ENCODE peak calls at places on chromosomes 7 and 10, in five cellular contexts. One of them, this sample, is unnamed.

GRCh38 chr10:77346031-77346430 is 291.6 kb downstream of the KCNMA1 start:
- DNase-seq in RWPE1: no peak
- DNase-seq in stimulated activated CD8-positive, alpha-beta memory T cell treated with anti-CD3 and anti-CD28 coated beads, Interleukin-4, amount 100 ng/mL, for 48 hours: no peak
- DNase-seq in mucosa of descending colon: no peak
- DNase-seq in midbrain: no peak
- DNase-seq in this sample: no peak

GRCh38 chr10:100750291-100751210 is 5.2 kb downstream of the PAX2 start:
- DNase-seq in RWPE1: no peak
- DNase-seq in stimulated activated CD8-positive, alpha-beta memory T cell treated with anti-CD3 and anti-CD28 coated beads, Interleukin-4, amount 100 ng/mL, for 48 hours: no peak
- DNase-seq in midbrain: no peak
- DNase-seq in mucosa of descending colon: no peak
- DNase-seq in this sample: no peak

GRCh38 chr10:83723080-83723479 is 416.2 kb upstream of the GHITM start:
- DNase-seq in stimulated activated CD8-positive, alpha-beta memory T cell treated with anti-CD3 and anti-CD28 coated beads, Interleukin-4, amount 100 ng/mL, for 48 hours: no peak
- DNase-seq in mucosa of descending colon: no peak
- DNase-seq in midbrain: no peak
- DNase-seq in RWPE1: no peak
- DNase-seq in this sample: no peak

GRCh38 chr10:126104767-126105166 is 208.4 kb downstream of the FANK1 start:
- DNase-seq in stimulated activated CD8-positive, alpha-beta memory T cell treated with anti-CD3 and anti-CD28 coated beads, Interleukin-4, amount 100 ng/mL, for 48 hours: no peak
- DNase-seq in midbrain: no peak
- DNase-seq in mucosa of descending colon: peak
- DNase-seq in RWPE1: no peak
- DNase-seq in this sample: peak

GRCh38 chr7:103932389-103932788 is 57.1 kb downstream of the RELN start:
- DNase-seq in mucosa of descending colon: no peak
- DNase-seq in stimulated activated CD8-positive, alpha-beta memory T cell treated with anti-CD3 and anti-CD28 coated beads, Interleukin-4, amount 100 ng/mL, for 48 hours: no peak
- DNase-seq in RWPE1: no peak
- DNase-seq in midbrain: no peak
- DNase-seq in this sample: no peak

GRCh38 chr10:86969421-86970041 is 1.2 kb downstream of the ADIRF start:
- DNase-seq in RWPE1: peak
- DNase-seq in mucosa of descending colon: no peak
- DNase-seq in midbrain: no peak
- DNase-seq in stimulated activated CD8-positive, alpha-beta memory T cell treated with anti-CD3 and anti-CD28 coated beads, Interleukin-4, amount 100 ng/mL, for 48 hours: no peak
- DNase-seq in this sample: no peak

GRCh38 chr7:137404918-137405317 is 61.4 kb upstream of the PTN start:
- DNase-seq in RWPE1: no peak
- DNase-seq in stimulated activated CD8-positive, alpha-beta memory T cell treated with anti-CD3 and anti-CD28 coated beads, Interleukin-4, amount 100 ng/mL, for 48 hours: no peak
- DNase-seq in midbrain: no peak
- DNase-seq in mucosa of descending colon: no peak
- DNase-seq in this sample: no peak

GRCh38 chr10:118698421-118698820 is 56.3 kb downstream of the CACUL1 start:
- DNase-seq in stimulated activated CD8-positive, alpha-beta memory T cell treated with anti-CD3 and anti-CD28 coated beads, Interleukin-4, amount 100 ng/mL, for 48 hours: peak
- DNase-seq in RWPE1: peak
- DNase-seq in midbrain: no peak
- DNase-seq in mucosa of descending colon: peak
- DNase-seq in this sample: no peak

GRCh38 chr7:40879941-40880558 is 745.2 kb downstream of the SUGCT start:
- DNase-seq in stimulated activated CD8-positive, alpha-beta memory T cell treated with anti-CD3 and anti-CD28 coated beads, Interleukin-4, amount 100 ng/mL, for 48 hours: no peak
- DNase-seq in midbrain: no peak
- DNase-seq in RWPE1: no peak
- DNase-seq in mucosa of descending colon: no peak
- DNase-seq in this sample: no peak

GRCh38 chr10:27619329-27619728 is 115.2 kb downstream of the RAB18 start:
- DNase-seq in mucosa of descending colon: no peak
- DNase-seq in RWPE1: no peak
- DNase-seq in stimulated activated CD8-positive, alpha-beta memory T cell treated with anti-CD3 and anti-CD28 coated beads, Interleukin-4, amount 100 ng/mL, for 48 hours: no peak
- DNase-seq in midbrain: no peak
- DNase-seq in this sample: no peak

GRCh38 chr7:72235351-72235750 is 176.8 kb downstream of the CALN1 start:
- DNase-seq in midbrain: no peak
- DNase-seq in mucosa of descending colon: no peak
- DNase-seq in stimulated activated CD8-positive, alpha-beta memory T cell treated with anti-CD3 and anti-CD28 coated beads, Interleukin-4, amount 100 ng/mL, for 48 hours: no peak
- DNase-seq in RWPE1: no peak
- DNase-seq in this sample: no peak

GRCh38 chr7:17367502-17367901 is 69.0 kb downstream of the AHR start:
- DNase-seq in stimulated activated CD8-positive, alpha-beta memory T cell treated with anti-CD3 and anti-CD28 coated beads, Interleukin-4, amount 100 ng/mL, for 48 hours: no peak
- DNase-seq in mucosa of descending colon: no peak
- DNase-seq in midbrain: no peak
- DNase-seq in RWPE1: no peak
- DNase-seq in this sample: no peak

GRCh38 chr7:11212080-11212711 is 238.5 kb downstream of the PHF14 start:
- DNase-seq in mucosa of descending colon: peak
- DNase-seq in RWPE1: peak
- DNase-seq in midbrain: peak
- DNase-seq in stimulated activated CD8-positive, alpha-beta memory T cell treated with anti-CD3 and anti-CD28 coated beads, Interleukin-4, amount 100 ng/mL, for 48 hours: peak
- DNase-seq in this sample: peak

GRCh38 chr7:55299273-55299967 is 65.7 kb upstream of the LANCL2 start:
- DNase-seq in midbrain: no peak
- DNase-seq in mucosa of descending colon: no peak
- DNase-seq in stimulated activated CD8-positive, alpha-beta memory T cell treated with anti-CD3 and anti-CD28 coated beads, Interleukin-4, amount 100 ng/mL, for 48 hours: no peak
- DNase-seq in RWPE1: no peak
- DNase-seq in this sample: no peak

GRCh38 chr7:125495997-125496396 is 566.4 kb upstream of the POT1 start:
- DNase-seq in mucosa of descending colon: no peak
- DNase-seq in midbrain: no peak
- DNase-seq in stimulated activated CD8-positive, alpha-beta memory T cell treated with anti-CD3 and anti-CD28 coated beads, Interleukin-4, amount 100 ng/mL, for 48 hours: no peak
- DNase-seq in RWPE1: no peak
- DNase-seq in this sample: no peak

GRCh38 chr10:108911814-108912541 is 1011.3 kb downstream of the XPNPEP1 start:
- DNase-seq in midbrain: peak
- DNase-seq in stimulated activated CD8-positive, alpha-beta memory T cell treated with anti-CD3 and anti-CD28 coated beads, Interleukin-4, amount 100 ng/mL, for 48 hours: no peak
- DNase-seq in RWPE1: no peak
- DNase-seq in mucosa of descending colon: peak
- DNase-seq in this sample: peak

GRCh38 chr7:51467384-51468017 is 150.9 kb upstream of the COBL start:
- DNase-seq in midbrain: no peak
- DNase-seq in mucosa of descending colon: no peak
- DNase-seq in RWPE1: no peak
- DNase-seq in stimulated activated CD8-positive, alpha-beta memory T cell treated with anti-CD3 and anti-CD28 coated beads, Interleukin-4, amount 100 ng/mL, for 48 hours: peak
- DNase-seq in this sample: no peak

This sample was measured in globus pallidus.